ENCODE peak calls at places on chromosomes 11 and 22, in nine cellular contexts. One of them, this sample, is unnamed.
A peak's percentile ranks its signal among the peaks of the same experiment; 100 is the strongest.

GRCh38 chr11:68030318-68031135 is at the start of gene NDUFS8:
- DNase-seq in putamen: peak; percentile 100
- DNase-seq in GM10248: peak; percentile 99
- DNase-seq in cerebellar cortex: peak; percentile 100
- DNase-seq in mucosa of descending colon: peak; percentile 97
- DNase-seq in WTC11: peak; percentile 96
- DNase-seq in substantia nigra: peak; percentile 94
- DNase-seq in DMS53: peak; percentile 100
- DNase-seq in H9: peak; percentile 99
- DNase-seq in this sample: peak; percentile 97

GRCh38 chr11:64810891-64811272 is 531 bp upstream of the MEN1 start:
- DNase-seq in putamen: no peak
- DNase-seq in GM10248: no peak
- DNase-seq in cerebellar cortex: no peak
- DNase-seq in mucosa of descending colon: peak; percentile 58
- DNase-seq in WTC11: peak; percentile 30
- DNase-seq in substantia nigra: no peak
- DNase-seq in DMS53: peak; percentile 94
- DNase-seq in H9: no peak
- DNase-seq in this sample: no peak

GRCh38 chr11:4134844-4135243 is 40.2 kb downstream of the RRM1 start:
- DNase-seq in putamen: no peak
- DNase-seq in GM10248: no peak
- DNase-seq in cerebellar cortex: no peak
- DNase-seq in mucosa of descending colon: no peak
- DNase-seq in WTC11: no peak
- DNase-seq in substantia nigra: no peak
- DNase-seq in DMS53: no peak
- DNase-seq in H9: no peak
- DNase-seq in this sample: no peak

GRCh38 chr22:45083659-45084305 is 74.0 kb upstream of the PHF21B start:
- DNase-seq in putamen: peak; percentile 57
- DNase-seq in GM10248: no peak
- DNase-seq in cerebellar cortex: no peak
- DNase-seq in mucosa of descending colon: no peak
- DNase-seq in WTC11: no peak
- DNase-seq in substantia nigra: no peak
- DNase-seq in DMS53: no peak
- DNase-seq in H9: no peak
- DNase-seq in this sample: no peak

GRCh38 chr22:40056163-40056958 is 61.6 kb downstream of the FAM83F start:
- DNase-seq in putamen: no peak
- DNase-seq in GM10248: no peak
- DNase-seq in cerebellar cortex: no peak
- DNase-seq in mucosa of descending colon: no peak
- DNase-seq in WTC11: no peak
- DNase-seq in substantia nigra: no peak
- DNase-seq in DMS53: no peak
- DNase-seq in H9: no peak
- DNase-seq in this sample: no peak

GRCh38 chr11:29750392-29750791 is 266.4 kb downstream of the KCNA4 start:
- DNase-seq in putamen: no peak
- DNase-seq in GM10248: no peak
- DNase-seq in cerebellar cortex: no peak
- DNase-seq in mucosa of descending colon: no peak
- DNase-seq in WTC11: no peak
- DNase-seq in substantia nigra: no peak
- DNase-seq in DMS53: no peak
- DNase-seq in H9: no peak
- DNase-seq in this sample: no peak

GRCh38 chr11:72969894-72970335 is 155.7 kb downstream of the ATG16L2 start:
- DNase-seq in putamen: no peak
- DNase-seq in GM10248: peak; percentile 46
- DNase-seq in cerebellar cortex: no peak
- DNase-seq in mucosa of descending colon: no peak
- DNase-seq in WTC11: no peak
- DNase-seq in substantia nigra: no peak
- DNase-seq in DMS53: no peak
- DNase-seq in H9: no peak
- DNase-seq in this sample: no peak

GRCh38 chr22:48846200-48846599 is 981.5 kb downstream of the BRD1 start:
- DNase-seq in putamen: no peak
- DNase-seq in GM10248: no peak
- DNase-seq in cerebellar cortex: no peak
- DNase-seq in mucosa of descending colon: no peak
- DNase-seq in WTC11: no peak
- DNase-seq in substantia nigra: no peak
- DNase-seq in DMS53: no peak
- DNase-seq in H9: no peak
- DNase-seq in this sample: no peak

This sample was measured in HEK293T.